ENCODE peak calls at places on chromosomes 4 and X, in nine cellular contexts. One of them, this sample, is unnamed.
A peak's percentile ranks its signal among the peaks of the same experiment; 100 is the strongest.

GRCh38 chr4:6750302-6751221 is 32.0 kb upstream of the KIAA0232 start:
- DNase-seq in K562: no peak
- DNase-seq in suprapubic skin: no peak
- DNase-seq in A549: no peak
- DNase-seq in H1: no peak
- DNase-seq in tibial nerve: no peak
- DNase-seq in HepG2: no peak
- DNase-seq in sigmoid colon: no peak
- DNase-seq in upper lobe of left lung: peak; percentile 52
- DNase-seq in this sample: peak; percentile 69

GRCh38 chr4:122728781-122729330 is 3.6 kb upstream of the BBS12 start:
- DNase-seq in K562: no peak
- DNase-seq in suprapubic skin: no peak
- DNase-seq in A549: no peak
- DNase-seq in H1: no peak
- DNase-seq in tibial nerve: no peak
- DNase-seq in HepG2: no peak
- DNase-seq in sigmoid colon: no peak
- DNase-seq in upper lobe of left lung: no peak
- DNase-seq in this sample: no peak

GRCh38 chr4:163587867-163588266 is 93.4 kb downstream of the TMA16 start:
- DNase-seq in K562: peak; percentile 7
- DNase-seq in suprapubic skin: no peak
- DNase-seq in A549: peak; percentile 11
- DNase-seq in H1: no peak
- DNase-seq in tibial nerve: no peak
- DNase-seq in HepG2: peak; percentile 16
- DNase-seq in sigmoid colon: no peak
- DNase-seq in upper lobe of left lung: no peak
- DNase-seq in this sample: no peak

GRCh38 chrX:132590350-132591026 is 101.7 kb upstream of the MBNL3 start:
- DNase-seq in K562: no peak
- DNase-seq in suprapubic skin: no peak
- DNase-seq in A549: no peak
- DNase-seq in H1: no peak
- DNase-seq in tibial nerve: no peak
- DNase-seq in HepG2: peak; percentile 98
- DNase-seq in sigmoid colon: no peak
- DNase-seq in upper lobe of left lung: no peak
- DNase-seq in this sample: no peak

GRCh38 chrX:102723456-102723855 is 2.9 kb downstream of the GPRASP3 start:
- DNase-seq in K562: no peak
- DNase-seq in suprapubic skin: no peak
- DNase-seq in A549: no peak
- DNase-seq in H1: no peak
- DNase-seq in tibial nerve: no peak
- DNase-seq in HepG2: no peak
- DNase-seq in sigmoid colon: no peak
- DNase-seq in upper lobe of left lung: no peak
- DNase-seq in this sample: no peak

GRCh38 chr4:74223801-74224200 is 65.9 kb downstream of the MTHFD2L start:
- DNase-seq in K562: no peak
- DNase-seq in suprapubic skin: no peak
- DNase-seq in A549: no peak
- DNase-seq in H1: no peak
- DNase-seq in tibial nerve: no peak
- DNase-seq in HepG2: no peak
- DNase-seq in sigmoid colon: no peak
- DNase-seq in upper lobe of left lung: no peak
- DNase-seq in this sample: no peak

GRCh38 chr4:123632646-123633045 is 236.1 kb downstream of the SPRY1 start:
- DNase-seq in K562: no peak
- DNase-seq in suprapubic skin: no peak
- DNase-seq in A549: no peak
- DNase-seq in H1: no peak
- DNase-seq in tibial nerve: no peak
- DNase-seq in HepG2: no peak
- DNase-seq in sigmoid colon: no peak
- DNase-seq in upper lobe of left lung: no peak
- DNase-seq in this sample: no peak

GRCh38 chr4:24322517-24322916 is 261.8 kb downstream of the DHX15 start:
- DNase-seq in K562: no peak
- DNase-seq in suprapubic skin: no peak
- DNase-seq in A549: no peak
- DNase-seq in H1: no peak
- DNase-seq in tibial nerve: no peak
- DNase-seq in HepG2: no peak
- DNase-seq in sigmoid colon: no peak
- DNase-seq in upper lobe of left lung: no peak
- DNase-seq in this sample: no peak

GRCh38 chr4:4843651-4844291 is 15.7 kb upstream of the MSX1 start:
- DNase-seq in K562: no peak
- DNase-seq in suprapubic skin: peak; percentile 68
- DNase-seq in A549: no peak
- DNase-seq in H1: no peak
- DNase-seq in tibial nerve: no peak
- DNase-seq in HepG2: no peak
- DNase-seq in sigmoid colon: peak; percentile 45
- DNase-seq in upper lobe of left lung: no peak
- DNase-seq in this sample: no peak

GRCh38 chrX:40273356-40274050 is 175.7 kb upstream of the BCOR start:
- DNase-seq in K562: peak; percentile 74
- DNase-seq in suprapubic skin: no peak
- DNase-seq in A549: no peak
- DNase-seq in H1: no peak
- DNase-seq in tibial nerve: no peak
- DNase-seq in HepG2: no peak
- DNase-seq in sigmoid colon: peak; percentile 72
- DNase-seq in upper lobe of left lung: no peak
- DNase-seq in this sample: no peak

GRCh38 chr4:39032218-39033085 is at the start of gene TMEM156:
- DNase-seq in K562: peak; percentile 52
- DNase-seq in suprapubic skin: no peak
- DNase-seq in A549: peak; percentile 78
- DNase-seq in H1: no peak
- DNase-seq in tibial nerve: no peak
- DNase-seq in HepG2: peak; percentile 12
- DNase-seq in sigmoid colon: no peak
- DNase-seq in upper lobe of left lung: no peak
- DNase-seq in this sample: no peak

GRCh38 chr4:184895012-184895795 is 69.4 kb upstream of the ACSL1 start:
- DNase-seq in K562: no peak
- DNase-seq in suprapubic skin: no peak
- DNase-seq in A549: no peak
- DNase-seq in H1: no peak
- DNase-seq in tibial nerve: peak; percentile 30
- DNase-seq in HepG2: no peak
- DNase-seq in sigmoid colon: no peak
- DNase-seq in upper lobe of left lung: no peak
- DNase-seq in this sample: no peak

GRCh38 chr4:184899261-184900134 is 73.7 kb upstream of the ACSL1 start:
- DNase-seq in K562: no peak
- DNase-seq in suprapubic skin: no peak
- DNase-seq in A549: no peak
- DNase-seq in H1: no peak
- DNase-seq in tibial nerve: no peak
- DNase-seq in HepG2: no peak
- DNase-seq in sigmoid colon: no peak
- DNase-seq in upper lobe of left lung: peak; percentile 33
- DNase-seq in this sample: peak; percentile 39

GRCh38 chr4:184897807-184898388 is 72.1 kb upstream of the ACSL1 start:
- DNase-seq in K562: no peak
- DNase-seq in suprapubic skin: no peak
- DNase-seq in A549: no peak
- DNase-seq in H1: no peak
- DNase-seq in tibial nerve: no peak
- DNase-seq in HepG2: no peak
- DNase-seq in sigmoid colon: no peak
- DNase-seq in upper lobe of left lung: no peak
- DNase-seq in this sample: no peak

GRCh38 chr4:184898793-184899192 is 73.0 kb upstream of the ACSL1 start:
- DNase-seq in K562: no peak
- DNase-seq in suprapubic skin: no peak
- DNase-seq in A549: no peak
- DNase-seq in H1: no peak
- DNase-seq in tibial nerve: no peak
- DNase-seq in HepG2: no peak
- DNase-seq in sigmoid colon: no peak
- DNase-seq in upper lobe of left lung: no peak
- DNase-seq in this sample: no peak

DNA sequence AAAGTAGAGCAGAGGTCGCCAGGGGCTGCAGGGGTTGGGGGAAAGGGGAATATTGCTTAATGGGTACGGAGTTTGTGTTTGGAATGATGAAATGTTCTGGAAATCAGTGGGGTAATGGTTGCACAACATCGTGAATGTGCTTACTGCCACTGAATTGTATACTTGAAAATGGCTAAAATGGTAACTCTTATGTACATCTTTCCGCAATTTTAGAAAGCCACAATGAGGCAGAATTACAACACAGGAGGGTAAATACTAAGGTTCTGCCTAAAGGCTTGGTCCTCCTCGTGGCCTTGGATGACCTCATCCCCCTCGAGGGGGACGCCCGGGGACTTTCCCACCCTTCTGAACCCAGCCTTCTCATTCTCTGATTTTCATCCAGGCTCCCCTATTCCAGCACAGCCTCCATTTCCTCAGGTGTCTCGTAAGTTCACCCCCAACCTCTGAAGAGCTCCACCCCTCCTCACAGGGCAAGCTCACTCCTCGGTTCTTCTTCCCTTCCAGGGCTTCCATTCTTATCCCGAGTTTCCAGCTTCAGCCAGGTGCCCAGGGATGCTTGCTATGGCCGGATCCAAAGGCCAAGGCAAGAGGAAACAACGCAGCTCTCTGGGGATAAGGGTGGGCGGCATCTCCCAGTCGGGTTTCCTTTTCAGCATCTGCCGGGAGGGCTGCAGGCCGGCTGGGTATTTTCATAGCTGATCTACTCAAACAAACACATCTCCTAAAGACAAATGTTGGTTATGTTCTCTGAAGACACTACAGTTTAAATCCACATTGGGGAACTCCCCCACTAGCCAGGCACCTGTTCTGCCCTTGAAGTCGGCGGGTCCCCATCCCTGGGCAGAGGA is 71.3 kb upstream of the ACSL1 start:
- DNase-seq in K562: no peak
- DNase-seq in suprapubic skin: no peak
- DNase-seq in A549: no peak
- DNase-seq in H1: no peak
- DNase-seq in tibial nerve: peak; percentile 70
- DNase-seq in HepG2: peak; percentile 46
- DNase-seq in sigmoid colon: no peak
- DNase-seq in upper lobe of left lung: no peak
- DNase-seq in this sample: peak; percentile 13
- TF ChIP-seq POLR2A in K562: no peak
- TF ChIP-seq POLR2A in suprapubic skin: no peak
- TF ChIP-seq POLR2A in A549: no peak
- TF ChIP-seq POLR2A in H1: no peak
- TF ChIP-seq POLR2A in tibial nerve: no peak
- TF ChIP-seq POLR2A in HepG2: no peak
- TF ChIP-seq POLR2A in sigmoid colon: no peak
- TF ChIP-seq POLR2A in upper lobe of left lung: no peak
- TF ChIP-seq POLR2A in this sample: no peak

GRCh38 chr4:145130788-145131398 is 32.8 kb downstream of the ABCE1 start:
- DNase-seq in K562: no peak
- DNase-seq in suprapubic skin: no peak
- DNase-seq in A549: no peak
- DNase-seq in H1: no peak
- DNase-seq in tibial nerve: no peak
- DNase-seq in HepG2: no peak
- DNase-seq in sigmoid colon: no peak
- DNase-seq in upper lobe of left lung: no peak
- DNase-seq in this sample: no peak
- TF ChIP-seq EP300 in K562: no peak
- TF ChIP-seq EP300 in suprapubic skin: no peak
- TF ChIP-seq EP300 in A549: no peak
- TF ChIP-seq EP300 in H1: no peak
- TF ChIP-seq EP300 in tibial nerve: no peak
- TF ChIP-seq EP300 in HepG2: no peak
- TF ChIP-seq EP300 in sigmoid colon: no peak
- TF ChIP-seq EP300 in upper lobe of left lung: no peak
- TF ChIP-seq EP300 in this sample: no peak

GRCh38 chr4:70901984-70902576 is at the start of gene MOB1B:
- DNase-seq in K562: peak; percentile 90
- DNase-seq in suprapubic skin: peak; percentile 95
- DNase-seq in A549: peak; percentile 81
- DNase-seq in H1: peak; percentile 88
- DNase-seq in tibial nerve: peak; percentile 84
- DNase-seq in HepG2: peak; percentile 77
- DNase-seq in sigmoid colon: peak; percentile 92
- DNase-seq in upper lobe of left lung: peak; percentile 94
- DNase-seq in this sample: peak; percentile 87
- TF ChIP-seq POLR2A in K562: peak; percentile 87
- TF ChIP-seq POLR2A in suprapubic skin: no peak
- TF ChIP-seq POLR2A in A549: peak; percentile 55
- TF ChIP-seq POLR2A in H1: peak; percentile 67
- TF ChIP-seq POLR2A in tibial nerve: peak; percentile 70
- TF ChIP-seq POLR2A in HepG2: peak; percentile 43
- TF ChIP-seq POLR2A in sigmoid colon: no peak
- TF ChIP-seq POLR2A in upper lobe of left lung: no peak
- TF ChIP-seq POLR2A in this sample: peak; percentile 51

GRCh38 chr4:152983221-152983620 is 47.1 kb downstream of the FHDC1 start:
- DNase-seq in K562: peak; percentile 34
- DNase-seq in suprapubic skin: no peak
- DNase-seq in A549: no peak
- DNase-seq in H1: no peak
- DNase-seq in tibial nerve: no peak
- DNase-seq in HepG2: no peak
- DNase-seq in sigmoid colon: no peak
- DNase-seq in upper lobe of left lung: no peak
- DNase-seq in this sample: no peak
- TF ChIP-seq EP300 in K562: no peak
- TF ChIP-seq EP300 in suprapubic skin: no peak
- TF ChIP-seq EP300 in A549: no peak
- TF ChIP-seq EP300 in H1: no peak
- TF ChIP-seq EP300 in tibial nerve: no peak
- TF ChIP-seq EP300 in HepG2: no peak
- TF ChIP-seq EP300 in sigmoid colon: no peak
- TF ChIP-seq EP300 in upper lobe of left lung: no peak
- TF ChIP-seq EP300 in this sample: no peak

GRCh38 chr4:88600129-88600849 is 8.0 kb downstream of the HERC3 start:
- DNase-seq in K562: no peak
- DNase-seq in suprapubic skin: no peak
- DNase-seq in A549: peak; percentile 40
- DNase-seq in H1: no peak
- DNase-seq in tibial nerve: no peak
- DNase-seq in HepG2: no peak
- DNase-seq in sigmoid colon: no peak
- DNase-seq in upper lobe of left lung: no peak
- DNase-seq in this sample: no peak
- TF ChIP-seq POLR2A in K562: no peak
- TF ChIP-seq POLR2A in suprapubic skin: no peak
- TF ChIP-seq POLR2A in A549: no peak
- TF ChIP-seq POLR2A in H1: no peak
- TF ChIP-seq POLR2A in tibial nerve: no peak
- TF ChIP-seq POLR2A in HepG2: no peak
- TF ChIP-seq POLR2A in sigmoid colon: no peak
- TF ChIP-seq POLR2A in upper lobe of left lung: no peak
- TF ChIP-seq POLR2A in this sample: no peak